ENCODE peak calls at places on chromosomes 12 and 14, in four cellular contexts. R, U, M and G are unnamed samples.

GRCh38 chr14:69242311-69243224 is 17.4 kb upstream of the GALNT16 start:
- DNase-seq in R (peak; percentile 67), U (peak; percentile 76), M (peak; percentile 51), G (peak; percentile 60)

GRCh38 chr14:49586673-49587460 is 687 bp upstream of the RPS29 start:
- DNase-seq in R (peak; percentile 39), U (peak; percentile 51), M (peak; percentile 32), G (peak; percentile 52)

GRCh38 chr14:20591235-20591634 is at the start of gene RNASE12:
- DNase-seq in R (no peak), U (no peak), M (no peak), G (no peak)

GRCh38 chr14:77580964-77581505 is 35.4 kb downstream of the SPTLC2 start:
- DNase-seq in R (no peak), U (no peak), M (no peak), G (no peak)

GRCh38 chr14:60102389-60102788 is 10.7 kb downstream of the PCNX4 start:
- DNase-seq in R (no peak), U (no peak), M (no peak), G (no peak)

GRCh38 chr14:65879218-65880009 is 466.9 kb downstream of the FUT8 start:
- DNase-seq in R (no peak), U (peak; percentile 14), M (no peak), G (no peak)

GRCh38 chr14:72781476-72782181 is 112.3 kb downstream of the DPF3 start:
- DNase-seq in R (no peak), U (peak; percentile 24), M (no peak), G (peak; percentile 84)

GRCh38 chr12:31999692-32000091 is 40.5 kb downstream of the RESF1 start:
- DNase-seq in R (no peak), U (no peak), M (no peak), G (no peak)

GRCh38 chr12:104138747-104139186 is 757 bp upstream of the NFYB start:
- DNase-seq in R (peak; percentile 12), U (no peak), M (no peak), G (no peak)

GRCh38 chr12:75488553-75488952 is 8.0 kb downstream of the GLIPR1 start:
- DNase-seq in R (peak; percentile 34), U (peak; percentile 55), M (peak; percentile 25), G (peak; percentile 12)

GRCh38 chr14:52875707-52876106 is 75.1 kb downstream of the FERMT2 start:
- DNase-seq in R (no peak), U (no peak), M (no peak), G (no peak)

GRCh38 chr12:98743362-98743953 is 98.4 kb downstream of the APAF1 start:
- DNase-seq in R (peak; percentile 62), U (peak; percentile 48), M (peak; percentile 34), G (peak; percentile 30)

GRCh38 chr12:100643246-100643645 is 69.8 kb downstream of the GAS2L3 start:
- DNase-seq in R (no peak), U (no peak), M (no peak), G (no peak)

GRCh38 chr12:51961834-51962233 is 10.3 kb downstream of the ACVR1B start:
- DNase-seq in R (no peak), U (no peak), M (no peak), G (peak; percentile 25)

GRCh38 chr12:30970559-30971202 is 44.1 kb downstream of the TSPAN11 start:
- DNase-seq in R (no peak), U (no peak), M (no peak), G (no peak)

GRCh38 chr12:117091758-117092510 is 7.3 kb downstream of the TESC start:
- DNase-seq in R (no peak), U (no peak), M (no peak), G (peak; percentile 30)

GRCh38 chr14:55097894-55098560 is 31.0 kb upstream of the LGALS3 start:
- DNase-seq in R (no peak), U (no peak), M (no peak), G (no peak)

GRCh38 chr12:47021298-47021697 is 58.1 kb upstream of the PCED1B start:
- DNase-seq in R (no peak), U (peak; percentile 50), M (peak; percentile 30), G (peak; percentile 46)

GRCh38 chr12:70459786-70460185 is 93.7 kb downstream of the KCNMB4 start:
- DNase-seq in R (no peak), U (no peak), M (no peak), G (no peak)

GRCh38 chr14:52277552-52277951 is 10.1 kb downstream of the PTGDR start:
- DNase-seq in R (no peak), U (no peak), M (no peak), G (no peak)

GRCh38 chr14:96501383-96501745 is 818 bp upstream of the PAPOLA start:
- DNase-seq in R (no peak), U (no peak), M (no peak), G (no peak)
- TF ChIP-seq NR3C1 in R (no peak), U (no peak), M (no peak), G (no peak)

DNA sequence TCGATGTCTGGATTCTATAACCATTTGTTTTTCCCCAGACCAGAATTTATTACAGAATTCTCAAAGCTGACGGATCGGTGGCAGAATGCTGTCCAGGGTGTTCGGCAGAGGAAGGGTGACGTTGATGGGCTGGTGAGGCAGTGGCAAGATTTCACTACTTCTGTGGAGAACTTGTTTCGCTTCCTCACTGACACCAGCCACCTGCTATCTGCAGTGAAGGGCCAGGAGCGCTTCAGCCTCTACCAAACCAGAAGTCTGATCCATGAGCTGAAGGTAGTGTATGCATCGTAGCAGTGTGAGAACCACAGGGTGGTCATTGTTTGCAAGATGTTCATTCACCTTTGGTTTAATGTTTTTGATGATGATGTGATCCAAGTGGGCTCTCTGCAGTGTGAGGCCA is 124.0 kb downstream of the ESR2 start:
- DNase-seq in R (no peak), U (no peak), M (no peak), G (no peak)
- TF ChIP-seq NR3C1 in R (no peak), U (no peak), M (no peak), G (no peak)

DNA sequence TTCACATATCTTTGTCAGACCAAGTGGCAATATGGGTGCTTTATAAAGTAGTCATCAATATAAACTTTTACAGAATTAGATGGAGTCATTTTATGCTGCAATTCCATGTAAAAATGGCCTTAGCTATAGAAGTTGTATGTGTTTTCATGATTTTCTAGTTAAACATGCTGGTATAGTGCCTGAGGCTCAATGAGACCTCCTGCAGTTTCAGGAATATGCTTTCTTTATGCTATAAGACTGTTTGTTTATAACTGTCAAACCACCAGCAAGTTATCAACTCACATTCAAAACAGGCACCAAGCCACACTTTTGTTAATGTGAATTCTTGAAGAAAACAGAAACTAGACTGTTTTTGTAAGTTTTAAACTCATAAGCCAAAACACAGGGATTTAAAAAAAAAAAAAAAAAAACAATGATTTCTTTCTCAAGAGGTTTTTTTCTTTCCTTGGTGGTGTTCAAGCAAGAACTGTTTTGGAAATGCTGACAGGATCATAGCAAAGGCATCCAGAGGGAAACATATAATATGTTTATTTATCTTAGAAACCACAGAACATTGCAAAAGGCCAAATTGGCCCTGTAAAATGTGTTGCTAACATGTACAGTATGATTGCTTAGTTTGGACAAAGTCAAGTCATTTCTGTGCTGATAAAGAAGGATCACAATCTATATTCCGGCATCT is 28.8 kb upstream of the LUM start:
- DNase-seq in R (no peak), U (no peak), M (no peak), G (no peak)
- TF ChIP-seq NR3C1 in R (no peak), U (no peak), M (no peak), G (no peak)

GRCh38 chr12:54549774-54550451 is 512 bp downstream of the PDE1B start:
- DNase-seq in R (peak; percentile 42), U (no peak), M (no peak), G (no peak)
- TF ChIP-seq NR3C1 in R (no peak), U (no peak), M (no peak), G (no peak)

GRCh38 chr12:94925729-94926128 is 77.8 kb downstream of the NDUFA12 start:
- DNase-seq in R (no peak), U (no peak), M (no peak), G (no peak)
- TF ChIP-seq NR3C1 in R (no peak), U (no peak), M (no peak), G (no peak)

GRCh38 chr12:124458220-124458991 is 109.0 kb downstream of the NCOR2 start:
- DNase-seq in R (no peak), U (no peak), M (no peak), G (no peak)

GRCh38 chr12:124457287-124458219 is 109.9 kb downstream of the NCOR2 start:
- DNase-seq in R (no peak), U (no peak), M (no peak), G (no peak)

GRCh38 chr12:124455336-124455735 is 112.1 kb downstream of the NCOR2 start:
- DNase-seq in R (no peak), U (no peak), M (no peak), G (no peak)

GRCh38 chr12:124456133-124456651 is 111.2 kb downstream of the NCOR2 start:
- DNase-seq in R (no peak), U (no peak), M (no peak), G (no peak)

GRCh38 chr12:124456652-124457152 is 110.7 kb downstream of the NCOR2 start:
- DNase-seq in R (no peak), U (no peak), M (no peak), G (no peak)
- TF ChIP-seq NR3C1 in R (no peak), U (no peak), M (no peak), G (no peak)

GRCh38 chr14:74586681-74587362 is 25.2 kb downstream of the LTBP2 start:
- DNase-seq in R (no peak), U (no peak), M (no peak), G (no peak)

GRCh38 chr14:74584966-74585365 is 27.1 kb downstream of the LTBP2 start:
- DNase-seq in R (no peak), U (no peak), M (no peak), G (no peak)

GRCh38 chr14:74585406-74586335 is 26.4 kb downstream of the LTBP2 start:
- DNase-seq in R (no peak), U (no peak), M (no peak), G (no peak)

GRCh38 chr14:74582910-74583581 is 29.0 kb downstream of the LTBP2 start:
- DNase-seq in R (no peak), U (no peak), M (no peak), G (no peak)

DNA sequence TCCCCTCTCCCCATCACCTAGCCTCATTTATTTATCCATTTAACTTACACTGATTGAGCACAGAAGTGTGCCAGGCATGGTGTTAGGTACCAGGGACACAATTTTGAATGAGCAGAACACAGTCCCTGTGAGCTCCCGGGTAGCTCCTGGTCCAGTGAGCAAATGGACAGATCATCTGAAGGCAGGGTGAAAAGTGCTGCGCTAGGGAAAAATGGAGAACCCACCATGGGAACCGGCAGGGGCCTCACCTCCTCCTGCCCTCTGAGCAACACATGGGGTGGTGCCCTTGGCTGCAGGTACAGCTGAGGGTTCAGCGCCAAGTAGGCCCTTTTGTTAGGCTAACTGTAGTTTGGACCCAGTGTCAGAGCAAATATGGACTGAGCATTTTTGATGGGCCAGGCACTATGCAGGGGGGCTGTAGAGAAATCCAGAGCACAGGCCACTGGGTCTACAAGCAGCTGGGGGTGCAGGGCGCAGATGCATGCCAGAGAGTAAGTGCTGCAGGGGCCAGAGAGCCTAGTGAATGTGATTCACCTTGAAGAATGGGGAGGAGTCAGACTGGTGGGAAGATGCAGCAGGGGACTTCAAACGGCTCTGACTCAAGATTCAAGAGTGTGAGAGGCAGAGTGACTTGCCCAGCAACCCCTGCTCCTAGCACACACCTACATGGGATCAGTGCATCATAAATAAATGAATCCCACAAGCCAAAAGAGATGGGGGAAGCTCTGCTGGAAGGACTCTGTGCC is 28.2 kb downstream of the LTBP2 start:
- DNase-seq in R (no peak), U (peak; percentile 84), M (no peak), G (no peak)
- TF ChIP-seq NR3C1 in R (no peak), U (no peak), M (no peak), G (no peak)